ENCODE peak calls at places on chromosome 6, in nine cellular contexts. J is psoas muscle; F is astrocyte; G is B cell; E is activated T-cell treated with anti-CD3 and anti-CD28 coated beads, Interleukin-2, amount 50 U/mL, for 72 hours; Q is Right ventricle myocardium inferior; M is GM20000; W is fibroblast of villous mesenchyme; V is naive thymus-derived CD4-positive, alpha-beta T cell. S is an unnamed sample.
A peak's percentile ranks its signal among the peaks of the same experiment; 100 is the strongest.

GRCh38 chr6:127297502-127298070 is 30.9 kb downstream of the RNF146 start:
- DNase-seq in E (no peak), Q (no peak), W (no peak), J (no peak), M (no peak), G (no peak), F (no peak), V (no peak), S (no peak)

GRCh38 chr6:133621751-133622150 is 267.2 kb upstream of the TCF21 start:
- DNase-seq in E (no peak), M (no peak), V (no peak), Q (no peak), J (no peak), W (no peak), G (no peak), F (peak; percentile 21), S (no peak)

GRCh38 chr6:109478222-109478805 is 4.7 kb downstream of the ZBTB24 start:
- DNase-seq in M (no peak), F (no peak), E (no peak), J (no peak), G (no peak), V (no peak), Q (no peak), W (no peak), S (no peak)

GRCh38 chr6:158149641-158150040 is 18.4 kb downstream of the SERAC1 start:
- DNase-seq in J (no peak), Q (no peak), M (no peak), F (peak; percentile 61), W (peak; percentile 48), E (no peak), G (no peak), V (no peak), S (peak; percentile 27)

GRCh38 chr6:45532626-45533258 is 155.0 kb upstream of the SUPT3H start:
- DNase-seq in E (no peak), G (no peak), Q (no peak), F (no peak), W (peak; percentile 86), V (no peak), M (no peak), J (no peak), S (no peak)

GRCh38 chr6:146526192-146526591 is 17.4 kb upstream of the RAB32 start:
- DNase-seq in F (no peak), M (no peak), E (no peak), G (no peak), W (no peak), Q (no peak), V (no peak), J (no peak), S (peak; percentile 10)

GRCh38 chr6:31586596-31586995 is 519 bp downstream of the LST1 start:
- DNase-seq in V (no peak), G (peak; percentile 75), E (no peak), M (peak; percentile 27), Q (no peak), J (no peak), F (no peak), W (no peak), S (no peak)

GRCh38 chr6:47245745-47246371 is 63.8 kb downstream of the TNFRSF21 start:
- DNase-seq in J (no peak), F (no peak), Q (no peak), G (no peak), V (no peak), M (no peak), W (no peak), E (no peak), S (peak; percentile 42)

GRCh38 chr6:134626589-134626988 is 308.7 kb upstream of the SGK1 start:
- DNase-seq in F (no peak), Q (no peak), G (no peak), W (no peak), J (no peak), V (no peak), E (no peak), M (no peak), S (no peak)

GRCh38 chr6:104936766-104937535 is 20.0 kb upstream of the LIN28B start:
- DNase-seq in V (no peak), E (no peak), W (peak; percentile 77), J (no peak), F (no peak), Q (no peak), G (no peak), M (no peak), S (no peak)

GRCh38 chr6:53119772-53120409 is 28.8 kb downstream of the GCM1 start:
- DNase-seq in W (peak; percentile 75), E (no peak), F (peak; percentile 18), Q (no peak), M (no peak), V (no peak), G (no peak), J (no peak), S (peak; percentile 68)

GRCh38 chr6:133726188-133726587 is 162.7 kb upstream of the TCF21 start:
- DNase-seq in E (no peak), M (no peak), Q (no peak), V (no peak), W (no peak), G (no peak), F (no peak), J (no peak), S (no peak)

GRCh38 chr6:37134622-37135191 is 35.2 kb upstream of the PIM1 start:
- DNase-seq in W (peak; percentile 96), Q (no peak), E (peak; percentile 33), G (no peak), V (no peak), J (peak; percentile 76), M (no peak), F (peak; percentile 97), S (peak; percentile 99)

GRCh38 chr6:31700716-31701401 is 2.3 kb downstream of the ABHD16A start:
- DNase-seq in F (no peak), M (no peak), V (no peak), G (no peak), E (no peak), Q (no peak), J (no peak), W (no peak), S (no peak)

GRCh38 chr6:122969999-122970398 is 26.0 kb upstream of the CLVS2 start:
- DNase-seq in G (no peak), Q (no peak), W (no peak), M (no peak), F (no peak), E (no peak), J (no peak), V (no peak), S (no peak)

GRCh38 chr6:33761922-33762629 is 15.4 kb upstream of the IP6K3 start:
- DNase-seq in E (peak; percentile 47), J (peak; percentile 97), Q (peak; percentile 91), F (no peak), G (peak; percentile 47), V (peak; percentile 34), M (peak; percentile 66), W (peak; percentile 63), S (peak; percentile 51)

GRCh38 chr6:138682722-138683521 is 90.6 kb upstream of the CCDC28A start:
- DNase-seq in G (no peak), Q (no peak), E (no peak), F (peak; percentile 76), V (no peak), W (peak; percentile 61), M (no peak), J (no peak), S (no peak)

GRCh38 chr6:40398034-40398679 is 189.0 kb downstream of the LRFN2 start:
- DNase-seq in M (no peak), W (no peak), V (no peak), G (no peak), E (no peak), J (no peak), F (no peak), Q (no peak), S (no peak)

GRCh38 chr6:141780296-141780695 is 352.4 kb upstream of the GJE1 start:
- DNase-seq in J (no peak), G (no peak), W (no peak), E (no peak), M (no peak), V (no peak), F (no peak), Q (no peak), S (no peak)

GRCh38 chr6:134520181-134521115 is 202.5 kb upstream of the SGK1 start:
- DNase-seq in F (peak; percentile 83), M (no peak), E (no peak), G (no peak), Q (no peak), W (peak; percentile 61), J (no peak), V (no peak), S (peak; percentile 79)

GRCh38 chr6:1181939-1182338 is 130.0 kb upstream of the FOXQ1 start:
- DNase-seq in V (no peak), M (no peak), W (no peak), J (no peak), Q (no peak), F (no peak), E (no peak), G (no peak), S (no peak)

GRCh38 chr6:53027131-53027718 is 32.1 kb upstream of the GSTA4 start:
- DNase-seq in Q (no peak), J (no peak), V (no peak), F (no peak), M (no peak), G (no peak), W (peak; percentile 39), E (no peak), S (no peak)

GRCh38 chr6:51514396-51515051 is 572.9 kb downstream of the PKHD1 start:
- DNase-seq in V (no peak), E (no peak), M (no peak), F (peak; percentile 4), W (no peak), J (no peak), Q (no peak), G (no peak), S (peak; percentile 96)

GRCh38 chr6:55528624-55529023 is 50.4 kb downstream of the HMGCLL1 start:
- DNase-seq in Q (no peak), G (no peak), W (peak; percentile 42), V (no peak), M (peak; percentile 3), F (peak; percentile 10), E (no peak), J (no peak), S (peak; percentile 69)